ENCODE peak calls at places on chromosomes 7 and 10, in eight cellular contexts. O is progenitor cell of endocrine pancreas, R is upper lobe of right lung, S is stomach, N is cardiac fibroblast, E is endodermal cell, G is Peyer's patch, Y is cardiac muscle cell. W is an unnamed sample.

GRCh38 chr7:28700790-28701203 is 257.3 kb downstream of the TRIL start:
- DNase-seq in O (no peak), R (no peak), S (no peak), N (no peak), E (no peak), G (no peak), Y (peak; percentile 51), W (no peak)

GRCh38 chr7:103075337-103075918 is 488 bp downstream of the ARMC10 start:
- DNase-seq in O (peak; percentile 67), R (peak; percentile 84), S (peak; percentile 58), N (peak; percentile 52), E (peak; percentile 91), G (peak; percentile 65), Y (peak; percentile 71), W (no peak)

GRCh38 chr7:121824276-121824675 is 48.7 kb upstream of the PTPRZ1 start:
- DNase-seq in O (no peak), R (no peak), S (no peak), N (no peak), E (no peak), G (no peak), Y (no peak), W (no peak)

GRCh38 chr7:41574377-41574776 is 128.5 kb downstream of the INHBA start:
- DNase-seq in O (no peak), R (no peak), S (no peak), N (peak; percentile 64), E (no peak), G (no peak), Y (no peak), W (no peak)

GRCh38 chr7:77536017-77536412 is 1.1 kb upstream of the PTPN12 start:
- DNase-seq in O (no peak), R (no peak), S (no peak), N (no peak), E (no peak), G (no peak), Y (no peak), W (no peak)

GRCh38 chr7:85734823-85735222 is 548.0 kb upstream of the SEMA3D start:
- DNase-seq in O (no peak), R (no peak), S (peak; percentile 48), N (no peak), E (no peak), G (no peak), Y (no peak), W (no peak)

GRCh38 chr10:132422931-132423813 is 26.2 kb downstream of the PWWP2B start:
- DNase-seq in O (no peak), R (no peak), S (no peak), N (no peak), E (no peak), G (no peak), Y (no peak), W (no peak)

GRCh38 chr10:34816067-34817002 is 1.2 kb upstream of the PARD3 start:
- DNase-seq in O (no peak), R (no peak), S (no peak), N (peak; percentile 45), E (peak; percentile 67), G (peak; percentile 55), Y (peak; percentile 47), W (no peak)

GRCh38 chr10:102669206-102670064 is 25.2 kb downstream of the TRIM8 start:
- DNase-seq in O (no peak), R (peak; percentile 86), S (peak; percentile 82), N (peak; percentile 61), E (peak; percentile 77), G (peak; percentile 76), Y (no peak), W (no peak)

GRCh38 chr10:129912161-129912917 is 51.7 kb downstream of the EBF3 start:
- DNase-seq in O (no peak), R (no peak), S (no peak), N (peak; percentile 37), E (peak; percentile 91), G (no peak), Y (no peak), W (no peak)

GRCh38 chr10:36254191-36254590 is 612.1 kb upstream of the FZD8 start:
- DNase-seq in O (no peak), R (no peak), S (peak; percentile 41), N (peak; percentile 67), E (no peak), G (no peak), Y (peak; percentile 12), W (no peak)

GRCh38 chr10:97718659-97719142 is 5.2 kb downstream of the MARVELD1 start:
- DNase-seq in O (no peak), R (peak; percentile 88), S (peak; percentile 85), N (peak; percentile 44), E (no peak), G (peak; percentile 88), Y (no peak), W (no peak)

GRCh38 chr10:131760416-131761166 is 140.2 kb upstream of the PPP2R2D start:
- DNase-seq in O (no peak), R (no peak), S (no peak), N (no peak), E (peak; percentile 76), G (no peak), Y (no peak), W (no peak)

GRCh38 chr7:45594780-45595535 is 20.8 kb downstream of the ADCY1 start:
- DNase-seq in O (no peak), R (no peak), S (peak; percentile 4), N (no peak), E (peak; percentile 38), G (no peak), Y (no peak), W (no peak)

GRCh38 chr10:102322914-102323313 is 72.6 kb upstream of the NFKB2 start:
- DNase-seq in O (no peak), R (no peak), S (no peak), N (peak; percentile 31), E (no peak), G (no peak), Y (no peak), W (no peak)

GRCh38 chr7:18464830-18465229 is 30.7 kb upstream of the HDAC9 start:
- DNase-seq in O (no peak), R (no peak), S (no peak), N (no peak), E (no peak), G (no peak), Y (no peak), W (no peak)

GRCh38 chr10:124641282-124642075 is 102.7 kb downstream of the FAM53B start:
- DNase-seq in O (no peak), R (no peak), S (no peak), N (peak; percentile 58), E (no peak), G (no peak), Y (no peak), W (no peak)

GRCh38 chr7:23072916-23073315 is 32.7 kb upstream of the KLHL7 start:
- DNase-seq in O (no peak), R (no peak), S (no peak), N (no peak), E (peak; percentile 62), G (no peak), Y (peak; percentile 9), W (no peak)

GRCh38 chr7:23075571-23075970 is 30.0 kb upstream of the KLHL7 start:
- DNase-seq in O (no peak), R (no peak), S (no peak), N (no peak), E (no peak), G (no peak), Y (peak; percentile 64), W (no peak)

GRCh38 chr7:23074443-23075244 is 30.9 kb upstream of the KLHL7 start:
- DNase-seq in O (no peak), R (no peak), S (no peak), N (no peak), E (no peak), G (no peak), Y (no peak), W (no peak)

GRCh38 chr7:23076774-23077173 is 28.8 kb upstream of the KLHL7 start:
- DNase-seq in O (no peak), R (no peak), S (no peak), N (no peak), E (no peak), G (no peak), Y (no peak), W (no peak)

GRCh38 chr7:23072043-23072442 is 33.5 kb upstream of the KLHL7 start:
- DNase-seq in O (no peak), R (no peak), S (no peak), N (peak; percentile 43), E (no peak), G (no peak), Y (peak; percentile 12), W (no peak)
- TF ChIP-seq CTCF in O (no peak), R (peak; percentile 27), S (no peak), N (peak; percentile 13), E (peak; percentile 41), G (no peak), Y (peak; percentile 32), W (peak; percentile 68)

GRCh38 chr10:78807504-78808202 is 261.1 kb upstream of the ZMIZ1 start:
- DNase-seq in O (no peak), R (no peak), S (no peak), N (no peak), E (peak; percentile 57), G (no peak), Y (no peak), W (no peak)
- TF ChIP-seq CTCF in O (no peak), R (no peak), S (no peak), N (no peak), E (no peak), G (no peak), Y (no peak), W (no peak)

DNA sequence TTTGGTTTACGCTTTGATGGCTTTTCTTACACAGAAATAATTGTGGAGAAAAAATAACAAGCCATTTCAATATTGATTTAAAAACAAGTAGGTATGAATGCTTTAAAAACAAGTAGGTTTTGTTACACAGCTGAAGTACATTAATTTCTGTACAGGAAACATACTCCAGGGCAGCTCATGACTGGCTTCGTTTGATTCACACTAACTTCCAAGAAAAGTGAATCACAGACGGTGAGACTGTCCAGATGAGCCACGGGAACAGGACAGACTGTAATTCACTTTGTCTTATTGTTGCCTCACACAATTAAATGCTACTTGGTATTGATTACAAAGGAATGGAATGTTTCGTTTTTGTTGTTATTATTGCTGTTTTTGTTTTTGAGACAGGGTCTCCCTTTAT is 26.6 kb upstream of the SNX10 start:
- DNase-seq in O (no peak), R (no peak), S (no peak), N (no peak), E (no peak), G (no peak), Y (no peak), W (no peak)
- TF ChIP-seq CTCF in O (no peak), R (no peak), S (no peak), N (no peak), E (no peak), G (no peak), Y (no peak), W (no peak)

GRCh38 chr7:155415093-155415492 is 42.8 kb upstream of the EN2 start:
- DNase-seq in O (no peak), R (no peak), S (no peak), N (no peak), E (no peak), G (no peak), Y (no peak), W (no peak)

GRCh38 chr7:155414508-155414907 is 43.4 kb upstream of the EN2 start:
- DNase-seq in O (no peak), R (no peak), S (no peak), N (no peak), E (peak; percentile 60), G (no peak), Y (no peak), W (no peak)

GRCh38 chr7:155410436-155410835 is 47.5 kb upstream of the EN2 start:
- DNase-seq in O (no peak), R (no peak), S (no peak), N (no peak), E (peak; percentile 65), G (no peak), Y (no peak), W (no peak)

GRCh38 chr7:155411718-155412415 is 46.1 kb upstream of the EN2 start:
- DNase-seq in O (no peak), R (no peak), S (no peak), N (no peak), E (no peak), G (no peak), Y (no peak), W (no peak)

GRCh38 chr7:155412416-155413253 is 45.3 kb upstream of the EN2 start:
- DNase-seq in O (peak; percentile 65), R (peak; percentile 74), S (peak; percentile 68), N (peak; percentile 20), E (peak; percentile 92), G (peak; percentile 70), Y (peak; percentile 79), W (no peak)
- TF ChIP-seq CTCF in O (peak; percentile 92), R (peak; percentile 68), S (peak; percentile 58), N (peak; percentile 39), E (peak; percentile 94), G (peak; percentile 50), Y (peak; percentile 62), W (peak; percentile 76)